ENCODE peak calls at places on chromosome X, in five cellular contexts. One of them, this sample, is unnamed.
A peak's percentile ranks its signal among the peaks of the same experiment; 100 is the strongest.

GRCh38 chrX:46547857-46548256 is 2.6 kb upstream of the ZNF674 start:
- DNase-seq in HFF-Myc: peak; percentile 10
- DNase-seq in esophagus muscularis mucosa: no peak
- DNase-seq in glutamatergic neuron: no peak
- DNase-seq in CD8-positive, alpha-beta T cell: no peak
- DNase-seq in this sample: peak; percentile 44

GRCh38 chrX:119488749-119489148 is 20.5 kb downstream of the SLC25A5 start:
- DNase-seq in HFF-Myc: no peak
- DNase-seq in CD8-positive, alpha-beta T cell: peak; percentile 44
- DNase-seq in glutamatergic neuron: peak; percentile 45
- DNase-seq in esophagus muscularis mucosa: no peak
- DNase-seq in this sample: no peak

GRCh38 chrX:5644786-5645185 is 583.9 kb downstream of the NLGN4X start:
- DNase-seq in esophagus muscularis mucosa: no peak
- DNase-seq in CD8-positive, alpha-beta T cell: no peak
- DNase-seq in glutamatergic neuron: peak; percentile 10
- DNase-seq in HFF-Myc: no peak
- DNase-seq in this sample: no peak

GRCh38 chrX:25650216-25650615 is 487.9 kb upstream of the MAGEB18 start:
- DNase-seq in esophagus muscularis mucosa: no peak
- DNase-seq in HFF-Myc: no peak
- DNase-seq in CD8-positive, alpha-beta T cell: no peak
- DNase-seq in glutamatergic neuron: no peak
- DNase-seq in this sample: no peak

GRCh38 chrX:21972721-21973120 is 32.2 kb downstream of the SMS start:
- DNase-seq in CD8-positive, alpha-beta T cell: peak; percentile 38
- DNase-seq in glutamatergic neuron: no peak
- DNase-seq in HFF-Myc: no peak
- DNase-seq in esophagus muscularis mucosa: no peak
- DNase-seq in this sample: no peak

GRCh38 chrX:107541244-107541643 is 87.1 kb upstream of the PRPS1 start:
- DNase-seq in CD8-positive, alpha-beta T cell: no peak
- DNase-seq in glutamatergic neuron: no peak
- DNase-seq in HFF-Myc: no peak
- DNase-seq in esophagus muscularis mucosa: no peak
- DNase-seq in this sample: no peak

GRCh38 chrX:119655125-119655524 is 37.8 kb downstream of the SEPTIN6 start:
- DNase-seq in HFF-Myc: peak; percentile 17
- DNase-seq in esophagus muscularis mucosa: no peak
- DNase-seq in CD8-positive, alpha-beta T cell: peak; percentile 48
- DNase-seq in glutamatergic neuron: no peak
- DNase-seq in this sample: peak; percentile 44

GRCh38 chrX:150329888-150330287 is 33.2 kb upstream of the MAMLD1 start:
- DNase-seq in HFF-Myc: no peak
- DNase-seq in esophagus muscularis mucosa: no peak
- DNase-seq in CD8-positive, alpha-beta T cell: no peak
- DNase-seq in glutamatergic neuron: no peak
- DNase-seq in this sample: no peak

GRCh38 chrX:16838202-16839066 is 31.7 kb downstream of the RBBP7 start:
- DNase-seq in esophagus muscularis mucosa: no peak
- DNase-seq in HFF-Myc: no peak
- DNase-seq in CD8-positive, alpha-beta T cell: no peak
- DNase-seq in glutamatergic neuron: no peak
- DNase-seq in this sample: peak; percentile 30

GRCh38 chrX:115625577-115626301 is 64.8 kb downstream of the PLS3 start:
- DNase-seq in esophagus muscularis mucosa: no peak
- DNase-seq in glutamatergic neuron: no peak
- DNase-seq in CD8-positive, alpha-beta T cell: no peak
- DNase-seq in HFF-Myc: no peak
- DNase-seq in this sample: no peak

GRCh38 chrX:143635915-143636314 is at the start of gene SLITRK4:
- DNase-seq in esophagus muscularis mucosa: no peak
- DNase-seq in CD8-positive, alpha-beta T cell: no peak
- DNase-seq in glutamatergic neuron: peak; percentile 41
- DNase-seq in HFF-Myc: no peak
- DNase-seq in this sample: no peak

GRCh38 chrX:103464071-103464773 is 55.1 kb downstream of the RAB40A start:
- DNase-seq in glutamatergic neuron: peak; percentile 37
- DNase-seq in CD8-positive, alpha-beta T cell: peak; percentile 16
- DNase-seq in esophagus muscularis mucosa: no peak
- DNase-seq in HFF-Myc: no peak
- DNase-seq in this sample: no peak
- TF ChIP-seq CTCF in glutamatergic neuron: no peak
- TF ChIP-seq CTCF in CD8-positive, alpha-beta T cell: no peak
- TF ChIP-seq CTCF in esophagus muscularis mucosa: peak; percentile 54
- TF ChIP-seq CTCF in HFF-Myc: peak; percentile 18
- TF ChIP-seq CTCF in this sample: peak; percentile 43

GRCh38 chrX:133840415-133840814 is 145.0 kb downstream of the GPC3 start:
- DNase-seq in glutamatergic neuron: no peak
- DNase-seq in esophagus muscularis mucosa: no peak
- DNase-seq in HFF-Myc: no peak
- DNase-seq in CD8-positive, alpha-beta T cell: no peak
- DNase-seq in this sample: no peak

DNA sequence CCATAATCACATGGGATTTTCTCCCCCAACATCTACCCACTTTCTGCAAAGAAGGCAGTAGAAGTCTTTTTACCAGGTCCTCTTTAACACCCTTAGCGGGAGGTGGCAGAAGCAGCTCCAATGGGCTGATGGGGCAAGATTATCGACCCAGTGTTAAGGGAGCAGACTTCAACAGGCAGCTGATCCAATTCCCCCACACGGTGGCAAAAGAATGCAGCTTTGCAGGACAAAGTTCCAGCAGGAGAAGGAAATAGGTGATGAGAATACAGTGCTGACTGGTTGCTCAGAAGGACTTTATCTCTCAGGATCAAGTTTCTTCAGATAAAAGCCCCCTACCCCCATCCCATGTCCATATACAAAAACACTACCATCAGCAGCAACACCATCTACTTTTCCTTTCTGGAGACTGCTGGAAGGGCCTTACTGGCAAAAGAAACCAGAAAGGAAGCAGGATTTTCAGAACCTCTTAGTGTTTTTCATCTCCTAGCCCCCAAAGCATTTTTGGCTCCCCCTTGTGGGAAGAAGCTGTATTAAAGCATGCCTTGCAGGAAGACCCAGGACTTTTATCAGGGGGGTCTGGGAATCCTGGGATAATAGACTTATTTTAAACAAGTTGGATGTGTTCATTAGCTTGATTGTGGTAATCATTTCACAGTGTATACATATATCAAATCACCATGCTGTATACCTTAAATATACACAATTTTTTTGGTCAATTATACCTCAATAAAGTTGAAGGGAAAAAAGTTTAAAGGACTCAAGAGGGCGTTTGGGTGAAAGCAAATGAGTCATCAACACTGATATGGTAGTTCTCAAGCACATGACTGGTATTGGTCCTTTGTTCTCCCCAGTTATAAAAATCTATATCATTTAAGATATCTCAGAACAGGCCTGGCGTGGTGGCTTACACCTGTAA is 146.4 kb downstream of the GPC3 start:
- DNase-seq in HFF-Myc: peak; percentile 3
- DNase-seq in CD8-positive, alpha-beta T cell: peak; percentile 36
- DNase-seq in glutamatergic neuron: peak; percentile 26
- DNase-seq in esophagus muscularis mucosa: no peak
- DNase-seq in this sample: no peak
- TF ChIP-seq CTCF in HFF-Myc: peak; percentile 61
- TF ChIP-seq CTCF in CD8-positive, alpha-beta T cell: peak; percentile 36
- TF ChIP-seq CTCF in glutamatergic neuron: peak; percentile 65
- TF ChIP-seq CTCF in esophagus muscularis mucosa: peak; percentile 52
- TF ChIP-seq CTCF in this sample: peak; percentile 56

GRCh38 chrX:72247206-72247944 is 8.5 kb upstream of the ERCC6L start:
- DNase-seq in glutamatergic neuron: no peak
- DNase-seq in CD8-positive, alpha-beta T cell: no peak
- DNase-seq in esophagus muscularis mucosa: no peak
- DNase-seq in HFF-Myc: no peak
- DNase-seq in this sample: no peak
- TF ChIP-seq CTCF in glutamatergic neuron: no peak
- TF ChIP-seq CTCF in CD8-positive, alpha-beta T cell: no peak
- TF ChIP-seq CTCF in esophagus muscularis mucosa: no peak
- TF ChIP-seq CTCF in HFF-Myc: no peak
- TF ChIP-seq CTCF in this sample: no peak

GRCh38 chrX:29940750-29941149 is 274.6 kb upstream of the MAGEB2 start:
- DNase-seq in esophagus muscularis mucosa: no peak
- DNase-seq in HFF-Myc: no peak
- DNase-seq in glutamatergic neuron: no peak
- DNase-seq in CD8-positive, alpha-beta T cell: no peak
- DNase-seq in this sample: no peak
- TF ChIP-seq CTCF in esophagus muscularis mucosa: no peak
- TF ChIP-seq CTCF in HFF-Myc: no peak
- TF ChIP-seq CTCF in glutamatergic neuron: no peak
- TF ChIP-seq CTCF in CD8-positive, alpha-beta T cell: no peak
- TF ChIP-seq CTCF in this sample: no peak

DNA sequence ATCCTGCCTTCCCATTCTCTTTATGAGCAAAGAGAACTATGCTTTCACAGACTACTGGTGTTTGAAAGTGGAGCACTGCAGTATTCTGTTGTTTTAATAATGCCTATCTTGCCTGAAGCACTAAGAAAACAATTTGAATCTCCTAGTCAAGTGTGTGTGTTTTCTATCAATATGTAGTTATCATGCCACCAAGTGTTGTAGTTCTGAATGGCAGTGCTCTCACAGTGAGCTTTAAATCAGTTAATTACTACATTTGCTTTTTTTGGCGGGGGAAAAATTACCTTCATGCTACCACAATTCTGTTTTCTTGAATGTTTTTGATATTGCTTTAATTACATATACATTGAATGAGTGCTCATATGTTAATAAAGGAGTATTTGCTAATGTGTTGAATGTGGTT is 143.6 kb upstream of the FAM47A start:
- DNase-seq in CD8-positive, alpha-beta T cell: no peak
- DNase-seq in HFF-Myc: no peak
- DNase-seq in glutamatergic neuron: no peak
- DNase-seq in esophagus muscularis mucosa: no peak
- DNase-seq in this sample: no peak
- TF ChIP-seq CTCF in CD8-positive, alpha-beta T cell: no peak
- TF ChIP-seq CTCF in HFF-Myc: no peak
- TF ChIP-seq CTCF in glutamatergic neuron: no peak
- TF ChIP-seq CTCF in esophagus muscularis mucosa: no peak
- TF ChIP-seq CTCF in this sample: no peak

GRCh38 chrX:85627363-85627762 is 247.9 kb upstream of the POF1B start:
- DNase-seq in CD8-positive, alpha-beta T cell: no peak
- DNase-seq in glutamatergic neuron: no peak
- DNase-seq in HFF-Myc: no peak
- DNase-seq in esophagus muscularis mucosa: no peak
- DNase-seq in this sample: no peak
- TF ChIP-seq CTCF in CD8-positive, alpha-beta T cell: no peak
- TF ChIP-seq CTCF in glutamatergic neuron: peak; percentile 45
- TF ChIP-seq CTCF in HFF-Myc: peak; percentile 12
- TF ChIP-seq CTCF in esophagus muscularis mucosa: no peak
- TF ChIP-seq CTCF in this sample: peak; percentile 34

GRCh38 chrX:30483996-30484395 is 93.6 kb downstream of the TASL start:
- DNase-seq in HFF-Myc: no peak
- DNase-seq in CD8-positive, alpha-beta T cell: no peak
- DNase-seq in glutamatergic neuron: no peak
- DNase-seq in esophagus muscularis mucosa: no peak
- DNase-seq in this sample: no peak

GRCh38 chrX:30489323-30489722 is 88.2 kb downstream of the TASL start:
- DNase-seq in HFF-Myc: no peak
- DNase-seq in glutamatergic neuron: no peak
- DNase-seq in esophagus muscularis mucosa: no peak
- DNase-seq in CD8-positive, alpha-beta T cell: no peak
- DNase-seq in this sample: no peak

GRCh38 chrX:30493348-30493747 is 84.2 kb downstream of the TASL start:
- DNase-seq in CD8-positive, alpha-beta T cell: no peak
- DNase-seq in glutamatergic neuron: no peak
- DNase-seq in esophagus muscularis mucosa: no peak
- DNase-seq in HFF-Myc: no peak
- DNase-seq in this sample: no peak

GRCh38 chrX:30488092-30488491 is 89.5 kb downstream of the TASL start:
- DNase-seq in glutamatergic neuron: no peak
- DNase-seq in CD8-positive, alpha-beta T cell: no peak
- DNase-seq in HFF-Myc: no peak
- DNase-seq in esophagus muscularis mucosa: no peak
- DNase-seq in this sample: no peak
- TF ChIP-seq CTCF in glutamatergic neuron: no peak
- TF ChIP-seq CTCF in CD8-positive, alpha-beta T cell: no peak
- TF ChIP-seq CTCF in HFF-Myc: no peak
- TF ChIP-seq CTCF in esophagus muscularis mucosa: no peak
- TF ChIP-seq CTCF in this sample: peak; percentile 20

DNA sequence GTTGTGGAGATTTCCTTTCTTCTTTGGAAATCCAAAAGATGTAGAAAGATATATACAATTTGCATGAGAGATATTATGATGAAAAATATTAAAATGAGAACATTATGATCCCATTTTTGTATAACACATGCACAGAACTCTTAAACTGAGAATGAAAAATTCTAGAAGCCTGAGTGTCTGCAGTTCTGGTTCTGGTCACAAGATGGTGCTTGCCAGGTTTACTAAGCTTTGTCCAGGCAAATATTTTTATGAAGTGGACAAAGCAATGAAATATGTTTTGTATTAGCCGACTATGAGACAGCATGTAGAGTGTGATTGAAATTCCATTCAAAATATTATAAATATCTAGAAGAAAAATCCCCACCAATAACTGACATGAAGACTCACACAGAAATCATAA is 2.2 kb downstream of the PWWP3B start:
- DNase-seq in esophagus muscularis mucosa: no peak
- DNase-seq in CD8-positive, alpha-beta T cell: no peak
- DNase-seq in HFF-Myc: no peak
- DNase-seq in glutamatergic neuron: no peak
- DNase-seq in this sample: no peak
- TF ChIP-seq CTCF in esophagus muscularis mucosa: peak; percentile 28
- TF ChIP-seq CTCF in CD8-positive, alpha-beta T cell: no peak
- TF ChIP-seq CTCF in HFF-Myc: peak; percentile 12
- TF ChIP-seq CTCF in glutamatergic neuron: peak; percentile 50
- TF ChIP-seq CTCF in this sample: peak; percentile 46